ENCODE peak calls at places on chromosomes 13 and 19, in six cellular contexts. One of them, this sample, is unnamed.

GRCh38 chr19:15840833-15841232 is 25.4 kb upstream of the OR10H1 start:
- ATAC-seq in upper lobe of left lung: no peak
- ATAC-seq in K562: no peak
- ATAC-seq in A549: no peak
- ATAC-seq in GM12878: no peak
- ATAC-seq in HepG2: no peak
- ATAC-seq in this sample: no peak

GRCh38 chr19:45385392-45386221 is 15.2 kb upstream of the ERCC2 start:
- ATAC-seq in upper lobe of left lung: peak; percentile 30
- ATAC-seq in K562: no peak
- ATAC-seq in A549: no peak
- ATAC-seq in GM12878: no peak
- ATAC-seq in HepG2: no peak
- ATAC-seq in this sample: peak; percentile 13

GRCh38 chr13:23656637-23657036 is 86.4 kb downstream of the TNFRSF19 start:
- ATAC-seq in upper lobe of left lung: peak; percentile 62
- ATAC-seq in K562: no peak
- ATAC-seq in A549: no peak
- ATAC-seq in GM12878: peak; percentile 47
- ATAC-seq in HepG2: no peak
- ATAC-seq in this sample: no peak

GRCh38 chr19:20077791-20078463 is at the start of gene ZNF90:
- ATAC-seq in upper lobe of left lung: peak; percentile 97
- ATAC-seq in K562: peak; percentile 54
- ATAC-seq in A549: no peak
- ATAC-seq in GM12878: no peak
- ATAC-seq in HepG2: peak; percentile 94
- ATAC-seq in this sample: peak; percentile 99

GRCh38 chr13:43374621-43375020 is 351.2 kb downstream of the DNAJC15 start:
- ATAC-seq in upper lobe of left lung: peak; percentile 74
- ATAC-seq in K562: no peak
- ATAC-seq in A549: no peak
- ATAC-seq in GM12878: peak; percentile 33
- ATAC-seq in HepG2: no peak
- ATAC-seq in this sample: no peak

GRCh38 chr19:1412995-1413889 is 5.9 kb downstream of the DAZAP1 start:
- ATAC-seq in upper lobe of left lung: no peak
- ATAC-seq in K562: no peak
- ATAC-seq in A549: no peak
- ATAC-seq in GM12878: no peak
- ATAC-seq in HepG2: no peak
- ATAC-seq in this sample: no peak

GRCh38 chr13:67095621-67096020 is 134.5 kb downstream of the PCDH9 start:
- ATAC-seq in upper lobe of left lung: no peak
- ATAC-seq in K562: no peak
- ATAC-seq in A549: no peak
- ATAC-seq in GM12878: no peak
- ATAC-seq in HepG2: no peak
- ATAC-seq in this sample: no peak

GRCh38 chr13:28655566-28655965 is 3.4 kb upstream of the POMP start:
- ATAC-seq in upper lobe of left lung: no peak
- ATAC-seq in K562: no peak
- ATAC-seq in A549: no peak
- ATAC-seq in GM12878: no peak
- ATAC-seq in HepG2: no peak
- ATAC-seq in this sample: no peak

GRCh38 chr19:58429745-58430144 is 10.2 kb downstream of the ZNF132 start:
- ATAC-seq in upper lobe of left lung: no peak
- ATAC-seq in K562: no peak
- ATAC-seq in A549: no peak
- ATAC-seq in GM12878: no peak
- ATAC-seq in HepG2: no peak
- ATAC-seq in this sample: no peak

GRCh38 chr19:51467864-51468544 is 9.8 kb upstream of the SIGLEC8 start:
- ATAC-seq in upper lobe of left lung: peak; percentile 14
- ATAC-seq in K562: peak; percentile 86
- ATAC-seq in A549: no peak
- ATAC-seq in GM12878: no peak
- ATAC-seq in HepG2: no peak
- ATAC-seq in this sample: no peak

GRCh38 chr19:17726136-17726741 is 7.0 kb downstream of the MAP1S start:
- ATAC-seq in upper lobe of left lung: no peak
- ATAC-seq in K562: no peak
- ATAC-seq in A549: no peak
- ATAC-seq in GM12878: no peak
- ATAC-seq in HepG2: no peak
- ATAC-seq in this sample: no peak

GRCh38 chr13:105627270-105627669 is 908.2 kb downstream of the EFNB2 start:
- ATAC-seq in upper lobe of left lung: no peak
- ATAC-seq in K562: no peak
- ATAC-seq in A549: no peak
- ATAC-seq in GM12878: no peak
- ATAC-seq in HepG2: no peak
- ATAC-seq in this sample: no peak

GRCh38 chr19:47020132-47020805 is 632 bp downstream of the NPAS1 start:
- ATAC-seq in upper lobe of left lung: no peak
- ATAC-seq in K562: no peak
- ATAC-seq in A549: no peak
- ATAC-seq in GM12878: peak; percentile 27
- ATAC-seq in HepG2: peak; percentile 55
- ATAC-seq in this sample: no peak

GRCh38 chr19:45814851-45815481 is at the start of gene RSPH6A:
- ATAC-seq in upper lobe of left lung: no peak
- ATAC-seq in K562: no peak
- ATAC-seq in A549: no peak
- ATAC-seq in GM12878: no peak
- ATAC-seq in HepG2: no peak
- ATAC-seq in this sample: no peak

GRCh38 chr13:72570019-72570418 is 157.4 kb downstream of the MZT1 start:
- ATAC-seq in upper lobe of left lung: no peak
- ATAC-seq in K562: no peak
- ATAC-seq in A549: no peak
- ATAC-seq in GM12878: peak; percentile 60
- ATAC-seq in HepG2: no peak
- ATAC-seq in this sample: no peak

GRCh38 chr13:75889427-75889826 is 253.3 kb downstream of the LMO7 start:
- ATAC-seq in upper lobe of left lung: no peak
- ATAC-seq in K562: no peak
- ATAC-seq in A549: no peak
- ATAC-seq in GM12878: no peak
- ATAC-seq in HepG2: no peak
- ATAC-seq in this sample: no peak

GRCh38 chr19:34831714-34832113 is 58.7 kb upstream of the ZNF599 start:
- ATAC-seq in upper lobe of left lung: no peak
- ATAC-seq in K562: no peak
- ATAC-seq in A549: no peak
- ATAC-seq in GM12878: no peak
- ATAC-seq in HepG2: no peak
- ATAC-seq in this sample: no peak

GRCh38 chr13:28641600-28641926 is 17.4 kb upstream of the POMP start:
- ATAC-seq in upper lobe of left lung: no peak
- ATAC-seq in K562: no peak
- ATAC-seq in A549: no peak
- ATAC-seq in GM12878: peak; percentile 91
- ATAC-seq in HepG2: peak; percentile 40
- ATAC-seq in this sample: no peak

GRCh38 chr19:29117926-29118325 is 95.0 kb downstream of the UQCRFS1 start:
- ATAC-seq in upper lobe of left lung: peak; percentile 35
- ATAC-seq in K562: no peak
- ATAC-seq in A549: no peak
- ATAC-seq in GM12878: no peak
- ATAC-seq in HepG2: no peak
- ATAC-seq in this sample: peak; percentile 30

GRCh38 chr19:18051887-18052286 is 34.8 kb downstream of the IL12RB1 start:
- ATAC-seq in upper lobe of left lung: peak; percentile 39
- ATAC-seq in K562: no peak
- ATAC-seq in A549: no peak
- ATAC-seq in GM12878: no peak
- ATAC-seq in HepG2: no peak
- ATAC-seq in this sample: peak; percentile 58

GRCh38 chr13:44906758-44907157 is 82.5 kb downstream of the NUFIP1 start:
- ATAC-seq in upper lobe of left lung: no peak
- ATAC-seq in K562: no peak
- ATAC-seq in A549: no peak
- ATAC-seq in GM12878: no peak
- ATAC-seq in HepG2: no peak
- ATAC-seq in this sample: peak; percentile 21

GRCh38 chr13:26540319-26540718 is 17.2 kb upstream of the WASF3 start:
- ATAC-seq in upper lobe of left lung: no peak
- ATAC-seq in K562: no peak
- ATAC-seq in A549: no peak
- ATAC-seq in GM12878: no peak
- ATAC-seq in HepG2: no peak
- ATAC-seq in this sample: no peak

GRCh38 chr19:17946965-17947784 is 14.4 kb downstream of the CCDC124 start:
- ATAC-seq in upper lobe of left lung: peak; percentile 59
- ATAC-seq in K562: peak; percentile 16
- ATAC-seq in A549: peak; percentile 45
- ATAC-seq in GM12878: peak; percentile 67
- ATAC-seq in HepG2: peak; percentile 54
- ATAC-seq in this sample: peak; percentile 55

GRCh38 chr13:98959775-98960325 is 18.0 kb downstream of the DOCK9 start:
- ATAC-seq in upper lobe of left lung: no peak
- ATAC-seq in K562: no peak
- ATAC-seq in A549: no peak
- ATAC-seq in GM12878: no peak
- ATAC-seq in HepG2: no peak
- ATAC-seq in this sample: no peak
- TF ChIP-seq POLR2A in upper lobe of left lung: no peak
- TF ChIP-seq POLR2A in K562: no peak
- TF ChIP-seq POLR2A in A549: no peak
- TF ChIP-seq POLR2A in GM12878: no peak
- TF ChIP-seq POLR2A in HepG2: no peak
- TF ChIP-seq POLR2A in this sample: no peak

GRCh38 chr13:51588406-51588949 is 4.2 kb downstream of the WDFY2 start:
- ATAC-seq in upper lobe of left lung: no peak
- ATAC-seq in K562: no peak
- ATAC-seq in A549: no peak
- ATAC-seq in GM12878: no peak
- ATAC-seq in HepG2: no peak
- ATAC-seq in this sample: no peak

GRCh38 chr13:51594432-51594831 is 10.2 kb downstream of the WDFY2 start:
- ATAC-seq in upper lobe of left lung: no peak
- ATAC-seq in K562: no peak
- ATAC-seq in A549: no peak
- ATAC-seq in GM12878: no peak
- ATAC-seq in HepG2: no peak
- ATAC-seq in this sample: no peak

GRCh38 chr13:51589793-51590192 is 5.5 kb downstream of the WDFY2 start:
- ATAC-seq in upper lobe of left lung: no peak
- ATAC-seq in K562: no peak
- ATAC-seq in A549: no peak
- ATAC-seq in GM12878: no peak
- ATAC-seq in HepG2: no peak
- ATAC-seq in this sample: no peak

GRCh38 chr13:51590231-51590630 is 6.0 kb downstream of the WDFY2 start:
- ATAC-seq in upper lobe of left lung: no peak
- ATAC-seq in K562: no peak
- ATAC-seq in A549: no peak
- ATAC-seq in GM12878: no peak
- ATAC-seq in HepG2: no peak
- ATAC-seq in this sample: no peak

GRCh38 chr13:51590966-51591627 is 6.8 kb downstream of the WDFY2 start:
- ATAC-seq in upper lobe of left lung: peak; percentile 93
- ATAC-seq in K562: peak; percentile 87
- ATAC-seq in A549: peak; percentile 99
- ATAC-seq in GM12878: peak; percentile 27
- ATAC-seq in HepG2: peak; percentile 81
- ATAC-seq in this sample: peak; percentile 93
- TF ChIP-seq EP300 in upper lobe of left lung: no peak
- TF ChIP-seq EP300 in K562: peak; percentile 96
- TF ChIP-seq EP300 in A549: no peak
- TF ChIP-seq EP300 in GM12878: no peak
- TF ChIP-seq EP300 in HepG2: no peak
- TF ChIP-seq EP300 in this sample: no peak

DNA sequence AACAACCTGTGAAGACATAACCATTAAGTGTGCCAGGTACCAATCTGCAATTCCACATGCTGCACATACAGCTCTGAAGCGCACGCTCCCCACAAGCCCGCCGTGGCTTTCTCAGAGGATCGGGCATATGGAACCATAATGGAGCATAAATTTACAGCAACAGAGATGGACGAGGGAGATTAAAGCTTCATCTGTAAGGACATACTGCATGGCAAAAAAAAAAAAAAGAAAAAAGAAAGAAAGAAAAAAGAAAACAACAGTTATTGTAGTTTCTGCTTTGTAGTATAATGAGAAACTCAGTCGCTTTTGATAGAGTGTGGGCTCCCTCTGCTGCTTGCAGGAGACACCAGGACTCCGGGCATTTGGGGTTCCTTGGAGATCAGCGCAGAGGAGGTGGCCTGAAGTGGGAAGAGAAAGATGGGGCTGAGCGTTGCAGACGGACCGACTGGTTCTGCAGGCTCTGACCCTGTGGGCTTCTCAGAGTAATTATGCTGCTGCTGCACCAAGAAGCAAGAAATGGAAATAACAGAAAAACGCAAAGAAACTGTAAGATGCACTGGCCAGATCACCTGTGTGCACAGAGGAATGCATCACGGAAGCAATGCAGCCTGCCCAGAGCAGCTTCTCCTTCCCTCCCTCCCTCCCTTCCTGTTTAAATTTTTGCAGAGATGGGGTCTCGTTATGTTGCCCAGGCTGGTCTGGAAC is 10.8 kb upstream of the PDCD5 start:
- ATAC-seq in upper lobe of left lung: peak; percentile 61
- ATAC-seq in K562: peak; percentile 98
- ATAC-seq in A549: peak; percentile 98
- ATAC-seq in GM12878: peak; percentile 84
- ATAC-seq in HepG2: peak; percentile 97
- ATAC-seq in this sample: no peak
- H3K4me3 ChIP-seq in upper lobe of left lung: no peak overlapping the region
- H3K4me3 ChIP-seq in K562: no peak overlapping the region
- H3K4me3 ChIP-seq in A549: no peak overlapping the region
- H3K4me3 ChIP-seq in GM12878: no peak overlapping the region
- H3K4me3 ChIP-seq in HepG2: no peak overlapping the region
- H3K4me3 ChIP-seq in this sample: no peak overlapping the region

DNA sequence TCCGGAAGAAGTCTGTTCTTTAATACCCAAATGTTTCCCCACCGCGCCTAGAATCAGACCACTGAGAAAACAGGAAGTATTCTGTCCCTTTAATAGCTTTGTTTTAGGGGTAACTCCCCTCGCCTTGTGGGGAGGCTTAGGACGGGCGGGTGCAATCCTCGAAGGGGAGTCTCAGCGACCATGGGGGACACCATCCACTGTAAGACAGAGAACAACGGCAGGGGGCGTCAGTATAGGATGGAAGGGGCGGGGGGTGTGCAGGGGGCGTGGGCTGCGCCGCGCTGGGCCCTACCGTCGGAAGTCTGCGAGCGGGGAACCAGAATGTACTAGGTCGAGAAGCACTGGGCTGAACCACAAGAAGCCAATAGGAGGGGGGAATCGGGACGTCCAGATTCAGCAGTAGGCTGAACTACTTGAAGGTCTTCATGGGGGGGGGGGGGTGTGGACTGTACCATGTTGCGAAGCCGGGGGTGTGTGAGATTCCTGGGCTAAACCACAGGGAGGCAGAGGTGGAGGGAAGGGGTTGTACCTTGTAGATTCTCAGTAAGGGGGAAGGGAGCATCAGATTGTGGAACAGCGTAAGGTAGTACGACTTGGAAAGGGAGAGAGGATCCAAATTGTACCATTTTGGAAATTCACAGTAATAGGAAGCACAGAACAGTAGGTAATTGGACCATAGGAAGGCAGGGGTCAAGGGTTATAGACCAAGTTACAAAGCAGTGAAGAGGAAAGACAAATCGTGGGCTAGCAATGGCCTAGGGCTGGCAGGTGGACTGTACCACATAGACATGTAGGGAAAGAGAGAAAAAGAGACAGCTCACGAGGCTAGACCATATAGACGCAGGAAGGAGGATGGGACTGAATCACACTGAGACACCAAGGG is 1.0 kb upstream of the DBP start:
- ATAC-seq in upper lobe of left lung: peak; percentile 71
- ATAC-seq in K562: peak; percentile 33
- ATAC-seq in A549: peak; percentile 11
- ATAC-seq in GM12878: peak; percentile 37
- ATAC-seq in HepG2: peak; percentile 9
- ATAC-seq in this sample: peak; percentile 65
- TF ChIP-seq POLR2A in upper lobe of left lung: peak; percentile 61
- TF ChIP-seq POLR2A in K562: peak; percentile 60
- TF ChIP-seq POLR2A in A549: no peak
- TF ChIP-seq POLR2A in GM12878: peak; percentile 78
- TF ChIP-seq POLR2A in HepG2: no peak
- TF ChIP-seq POLR2A in this sample: peak; percentile 57